ENCODE peak calls at places on chromosomes 6 and 20, in nine cellular contexts. N, V, D, J, H, K, M, B and U are unnamed samples.

GRCh38 chr6:169971171-169971861 is 219.9 kb downstream of the ERMARD start:
- DNase-seq in N (no peak), V (no peak), D (no peak), J (no peak), H (no peak), K (no peak), M (no peak), B (no peak), U (no peak)

GRCh38 chr20:49104365-49104648 is 58.2 kb downstream of the CSE1L start:
- DNase-seq in N (no peak), V (no peak), D (no peak), J (no peak), H (no peak), K (no peak), M (no peak), B (no peak), U (no peak)

GRCh38 chr6:130223508-130223907 is 757 bp upstream of the SAMD3 start:
- DNase-seq in N (no peak), V (peak), D (no peak), J (no peak), H (peak), K (peak), M (no peak), B (no peak), U (no peak)

GRCh38 chr6:134510121-134510520 is 192.2 kb upstream of the SGK1 start:
- DNase-seq in N (no peak), V (peak), D (no peak), J (no peak), H (no peak), K (no peak), M (no peak), B (no peak), U (no peak)

GRCh38 chr20:6588296-6588695 is 179.2 kb upstream of the BMP2 start:
- DNase-seq in N (no peak), V (peak), D (no peak), J (no peak), H (no peak), K (peak), M (peak), B (no peak), U (no peak)

GRCh38 chr6:156976144-156977088 is 199.2 kb downstream of the ARID1B start:
- DNase-seq in N (peak), V (peak), D (no peak), J (no peak), H (no peak), K (no peak), M (peak), B (no peak), U (peak)

GRCh38 chr6:125445054-125445453 is 143.3 kb upstream of the HDDC2 start:
- DNase-seq in N (no peak), V (no peak), D (no peak), J (no peak), H (no peak), K (no peak), M (no peak), B (no peak), U (no peak)

GRCh38 chr6:122645256-122645655 is 35.1 kb downstream of the PKIB start:
- DNase-seq in N (no peak), V (no peak), D (no peak), J (no peak), H (no peak), K (no peak), M (no peak), B (peak), U (no peak)

GRCh38 chr20:25047766-25048165 is 10.2 kb downstream of the ACSS1 start:
- DNase-seq in N (no peak), V (no peak), D (no peak), J (no peak), H (no peak), K (no peak), M (no peak), B (no peak), U (no peak)